ENCODE peak calls at places on chromosomes 1 and 21, in eight cellular contexts. One of them, this sample, is unnamed.

GRCh38 chr1:155250633-155251449 is 4.4 kb downstream of the ENTREP3 start:
- DNase-seq in activated CD4-positive, alpha-beta T cell treated with anti-CD3 and anti-CD28 coated beads, Interleukin-2, amount 10 ng/mL, durations not matched to agents 7 days and 5 days: peak
- DNase-seq in astrocyte of the cerebellum: peak
- DNase-seq in endothelial cell: peak
- DNase-seq in ascending aorta: peak
- DNase-seq in AG09309: no peak
- DNase-seq in transverse colon: peak
- DNase-seq in AG04450: peak
- DNase-seq in this sample: peak

GRCh38 chr21:38244885-38245869 is 11.6 kb upstream of the KCNJ15 start:
- DNase-seq in astrocyte of the cerebellum: peak
- DNase-seq in endothelial cell: no peak
- DNase-seq in activated CD4-positive, alpha-beta T cell treated with anti-CD3 and anti-CD28 coated beads, Interleukin-2, amount 10 ng/mL, durations not matched to agents 7 days and 5 days: peak
- DNase-seq in AG09309: peak
- DNase-seq in ascending aorta: no peak
- DNase-seq in transverse colon: no peak
- DNase-seq in AG04450: peak
- DNase-seq in this sample: peak

GRCh38 chr1:21568006-21568746 is 59.0 kb downstream of the ALPL start:
- DNase-seq in activated CD4-positive, alpha-beta T cell treated with anti-CD3 and anti-CD28 coated beads, Interleukin-2, amount 10 ng/mL, durations not matched to agents 7 days and 5 days: no peak
- DNase-seq in transverse colon: no peak
- DNase-seq in AG09309: no peak
- DNase-seq in AG04450: no peak
- DNase-seq in ascending aorta: no peak
- DNase-seq in astrocyte of the cerebellum: no peak
- DNase-seq in endothelial cell: no peak
- DNase-seq in this sample: no peak

GRCh38 chr1:27284425-27285287 is 37.3 kb upstream of the TMEM222 start:
- DNase-seq in AG04450: peak
- DNase-seq in endothelial cell: peak
- DNase-seq in ascending aorta: peak
- DNase-seq in transverse colon: peak
- DNase-seq in activated CD4-positive, alpha-beta T cell treated with anti-CD3 and anti-CD28 coated beads, Interleukin-2, amount 10 ng/mL, durations not matched to agents 7 days and 5 days: peak
- DNase-seq in astrocyte of the cerebellum: peak
- DNase-seq in AG09309: no peak
- DNase-seq in this sample: peak

GRCh38 chr1:6795661-6796060 is 10.4 kb downstream of the CAMTA1 start:
- DNase-seq in astrocyte of the cerebellum: peak
- DNase-seq in endothelial cell: no peak
- DNase-seq in AG09309: peak
- DNase-seq in transverse colon: no peak
- DNase-seq in ascending aorta: no peak
- DNase-seq in AG04450: peak
- DNase-seq in activated CD4-positive, alpha-beta T cell treated with anti-CD3 and anti-CD28 coated beads, Interleukin-2, amount 10 ng/mL, durations not matched to agents 7 days and 5 days: no peak
- DNase-seq in this sample: no peak

GRCh38 chr1:179021873-179022272 is 3.8 kb upstream of the FAM20B start:
- DNase-seq in transverse colon: no peak
- DNase-seq in ascending aorta: no peak
- DNase-seq in endothelial cell: no peak
- DNase-seq in AG09309: no peak
- DNase-seq in activated CD4-positive, alpha-beta T cell treated with anti-CD3 and anti-CD28 coated beads, Interleukin-2, amount 10 ng/mL, durations not matched to agents 7 days and 5 days: no peak
- DNase-seq in AG04450: no peak
- DNase-seq in astrocyte of the cerebellum: no peak
- DNase-seq in this sample: no peak

GRCh38 chr1:55718758-55719671 is 503.9 kb upstream of the USP24 start:
- DNase-seq in activated CD4-positive, alpha-beta T cell treated with anti-CD3 and anti-CD28 coated beads, Interleukin-2, amount 10 ng/mL, durations not matched to agents 7 days and 5 days: no peak
- DNase-seq in ascending aorta: no peak
- DNase-seq in AG09309: peak
- DNase-seq in transverse colon: peak
- DNase-seq in AG04450: peak
- DNase-seq in astrocyte of the cerebellum: peak
- DNase-seq in endothelial cell: no peak
- DNase-seq in this sample: no peak

GRCh38 chr1:203302894-203303293 is 2.4 kb upstream of the BTG2 start:
- DNase-seq in AG09309: no peak
- DNase-seq in transverse colon: no peak
- DNase-seq in ascending aorta: no peak
- DNase-seq in endothelial cell: no peak
- DNase-seq in AG04450: no peak
- DNase-seq in activated CD4-positive, alpha-beta T cell treated with anti-CD3 and anti-CD28 coated beads, Interleukin-2, amount 10 ng/mL, durations not matched to agents 7 days and 5 days: no peak
- DNase-seq in astrocyte of the cerebellum: no peak
- DNase-seq in this sample: no peak

GRCh38 chr1:109826930-109827349 is 63.2 kb upstream of the EPS8L3 start:
- DNase-seq in activated CD4-positive, alpha-beta T cell treated with anti-CD3 and anti-CD28 coated beads, Interleukin-2, amount 10 ng/mL, durations not matched to agents 7 days and 5 days: no peak
- DNase-seq in endothelial cell: no peak
- DNase-seq in ascending aorta: no peak
- DNase-seq in AG04450: no peak
- DNase-seq in AG09309: no peak
- DNase-seq in transverse colon: no peak
- DNase-seq in astrocyte of the cerebellum: no peak
- DNase-seq in this sample: no peak

GRCh38 chr21:15772654-15773053 is 42.9 kb downstream of the USP25 start:
- DNase-seq in astrocyte of the cerebellum: no peak
- DNase-seq in AG04450: no peak
- DNase-seq in endothelial cell: no peak
- DNase-seq in activated CD4-positive, alpha-beta T cell treated with anti-CD3 and anti-CD28 coated beads, Interleukin-2, amount 10 ng/mL, durations not matched to agents 7 days and 5 days: no peak
- DNase-seq in AG09309: no peak
- DNase-seq in ascending aorta: no peak
- DNase-seq in transverse colon: no peak
- DNase-seq in this sample: no peak

GRCh38 chr1:42930178-42931107 is 28.2 kb downstream of the SLC2A1 start:
- DNase-seq in AG04450: no peak
- DNase-seq in ascending aorta: no peak
- DNase-seq in activated CD4-positive, alpha-beta T cell treated with anti-CD3 and anti-CD28 coated beads, Interleukin-2, amount 10 ng/mL, durations not matched to agents 7 days and 5 days: no peak
- DNase-seq in transverse colon: no peak
- DNase-seq in endothelial cell: no peak
- DNase-seq in AG09309: no peak
- DNase-seq in astrocyte of the cerebellum: no peak
- DNase-seq in this sample: no peak

GRCh38 chr1:30629501-30629900 is 93.9 kb downstream of the MATN1 start:
- DNase-seq in AG09309: no peak
- DNase-seq in transverse colon: no peak
- DNase-seq in activated CD4-positive, alpha-beta T cell treated with anti-CD3 and anti-CD28 coated beads, Interleukin-2, amount 10 ng/mL, durations not matched to agents 7 days and 5 days: no peak
- DNase-seq in ascending aorta: no peak
- DNase-seq in AG04450: no peak
- DNase-seq in endothelial cell: no peak
- DNase-seq in astrocyte of the cerebellum: no peak
- DNase-seq in this sample: no peak

GRCh38 chr1:234918216-234918841 is 210.3 kb downstream of the TOMM20 start:
- DNase-seq in endothelial cell: peak
- DNase-seq in ascending aorta: no peak
- DNase-seq in activated CD4-positive, alpha-beta T cell treated with anti-CD3 and anti-CD28 coated beads, Interleukin-2, amount 10 ng/mL, durations not matched to agents 7 days and 5 days: no peak
- DNase-seq in AG04450: no peak
- DNase-seq in AG09309: no peak
- DNase-seq in transverse colon: peak
- DNase-seq in astrocyte of the cerebellum: peak
- DNase-seq in this sample: no peak

GRCh38 chr21:29238052-29238966 is 60.4 kb upstream of the BACH1 start:
- DNase-seq in astrocyte of the cerebellum: no peak
- DNase-seq in ascending aorta: no peak
- DNase-seq in activated CD4-positive, alpha-beta T cell treated with anti-CD3 and anti-CD28 coated beads, Interleukin-2, amount 10 ng/mL, durations not matched to agents 7 days and 5 days: no peak
- DNase-seq in AG09309: no peak
- DNase-seq in transverse colon: no peak
- DNase-seq in endothelial cell: no peak
- DNase-seq in AG04450: no peak
- DNase-seq in this sample: no peak

GRCh38 chr1:109864063-109864822 is 46.4 kb upstream of the CSF1 start:
- DNase-seq in transverse colon: no peak
- DNase-seq in AG09309: no peak
- DNase-seq in ascending aorta: no peak
- DNase-seq in endothelial cell: no peak
- DNase-seq in astrocyte of the cerebellum: peak
- DNase-seq in AG04450: no peak
- DNase-seq in activated CD4-positive, alpha-beta T cell treated with anti-CD3 and anti-CD28 coated beads, Interleukin-2, amount 10 ng/mL, durations not matched to agents 7 days and 5 days: no peak
- DNase-seq in this sample: peak

GRCh38 chr1:29854700-29855276 is 618.5 kb downstream of the PTPRU start:
- DNase-seq in activated CD4-positive, alpha-beta T cell treated with anti-CD3 and anti-CD28 coated beads, Interleukin-2, amount 10 ng/mL, durations not matched to agents 7 days and 5 days: no peak
- DNase-seq in AG04450: no peak
- DNase-seq in transverse colon: no peak
- DNase-seq in endothelial cell: no peak
- DNase-seq in AG09309: no peak
- DNase-seq in astrocyte of the cerebellum: no peak
- DNase-seq in ascending aorta: no peak
- DNase-seq in this sample: no peak

GRCh38 chr1:54328117-54328636 is 78.0 kb downstream of the SSBP3 start:
- DNase-seq in AG09309: no peak
- DNase-seq in endothelial cell: no peak
- DNase-seq in astrocyte of the cerebellum: no peak
- DNase-seq in activated CD4-positive, alpha-beta T cell treated with anti-CD3 and anti-CD28 coated beads, Interleukin-2, amount 10 ng/mL, durations not matched to agents 7 days and 5 days: no peak
- DNase-seq in transverse colon: no peak
- DNase-seq in AG04450: no peak
- DNase-seq in ascending aorta: no peak
- DNase-seq in this sample: no peak

GRCh38 chr1:204121840-204122555 is 29.8 kb downstream of the ETNK2 start:
- DNase-seq in AG09309: no peak
- DNase-seq in transverse colon: no peak
- DNase-seq in endothelial cell: no peak
- DNase-seq in AG04450: no peak
- DNase-seq in ascending aorta: no peak
- DNase-seq in activated CD4-positive, alpha-beta T cell treated with anti-CD3 and anti-CD28 coated beads, Interleukin-2, amount 10 ng/mL, durations not matched to agents 7 days and 5 days: no peak
- DNase-seq in astrocyte of the cerebellum: no peak
- DNase-seq in this sample: no peak

GRCh38 chr1:210123924-210124589 is 108.5 kb upstream of the SERTAD4 start:
- DNase-seq in activated CD4-positive, alpha-beta T cell treated with anti-CD3 and anti-CD28 coated beads, Interleukin-2, amount 10 ng/mL, durations not matched to agents 7 days and 5 days: no peak
- DNase-seq in transverse colon: no peak
- DNase-seq in endothelial cell: no peak
- DNase-seq in astrocyte of the cerebellum: peak
- DNase-seq in AG09309: peak
- DNase-seq in AG04450: peak
- DNase-seq in ascending aorta: no peak
- DNase-seq in this sample: no peak

GRCh38 chr1:215407575-215407974 is 159.5 kb upstream of the KCTD3 start:
- DNase-seq in astrocyte of the cerebellum: no peak
- DNase-seq in transverse colon: no peak
- DNase-seq in AG04450: peak
- DNase-seq in activated CD4-positive, alpha-beta T cell treated with anti-CD3 and anti-CD28 coated beads, Interleukin-2, amount 10 ng/mL, durations not matched to agents 7 days and 5 days: no peak
- DNase-seq in endothelial cell: no peak
- DNase-seq in AG09309: no peak
- DNase-seq in ascending aorta: no peak
- DNase-seq in this sample: no peak

GRCh38 chr21:45416619-45417018 is 11.7 kb downstream of the COL18A1 start:
- DNase-seq in endothelial cell: no peak
- DNase-seq in AG04450: no peak
- DNase-seq in astrocyte of the cerebellum: no peak
- DNase-seq in transverse colon: no peak
- DNase-seq in AG09309: no peak
- DNase-seq in activated CD4-positive, alpha-beta T cell treated with anti-CD3 and anti-CD28 coated beads, Interleukin-2, amount 10 ng/mL, durations not matched to agents 7 days and 5 days: no peak
- DNase-seq in ascending aorta: no peak
- DNase-seq in this sample: no peak

GRCh38 chr1:236835491-236835890 is 40.4 kb downstream of the MTR start:
- DNase-seq in astrocyte of the cerebellum: no peak
- DNase-seq in activated CD4-positive, alpha-beta T cell treated with anti-CD3 and anti-CD28 coated beads, Interleukin-2, amount 10 ng/mL, durations not matched to agents 7 days and 5 days: no peak
- DNase-seq in transverse colon: no peak
- DNase-seq in ascending aorta: no peak
- DNase-seq in AG04450: no peak
- DNase-seq in endothelial cell: no peak
- DNase-seq in AG09309: no peak
- DNase-seq in this sample: no peak

GRCh38 chr21:42222386-42222785 is 3.4 kb downstream of the ABCG1 start:
- DNase-seq in transverse colon: no peak
- DNase-seq in AG09309: no peak
- DNase-seq in astrocyte of the cerebellum: no peak
- DNase-seq in ascending aorta: no peak
- DNase-seq in AG04450: no peak
- DNase-seq in endothelial cell: no peak
- DNase-seq in activated CD4-positive, alpha-beta T cell treated with anti-CD3 and anti-CD28 coated beads, Interleukin-2, amount 10 ng/mL, durations not matched to agents 7 days and 5 days: no peak
- DNase-seq in this sample: no peak

GRCh38 chr21:22763442-22763841 is 1765.2 kb downstream of the NCAM2 start:
- DNase-seq in ascending aorta: no peak
- DNase-seq in transverse colon: no peak
- DNase-seq in activated CD4-positive, alpha-beta T cell treated with anti-CD3 and anti-CD28 coated beads, Interleukin-2, amount 10 ng/mL, durations not matched to agents 7 days and 5 days: no peak
- DNase-seq in AG09309: no peak
- DNase-seq in AG04450: no peak
- DNase-seq in astrocyte of the cerebellum: no peak
- DNase-seq in endothelial cell: no peak
- DNase-seq in this sample: no peak

GRCh38 chr1:179816196-179816960 is 61.2 kb downstream of the TOR1AIP2 start:
- DNase-seq in transverse colon: no peak
- DNase-seq in AG09309: no peak
- DNase-seq in activated CD4-positive, alpha-beta T cell treated with anti-CD3 and anti-CD28 coated beads, Interleukin-2, amount 10 ng/mL, durations not matched to agents 7 days and 5 days: no peak
- DNase-seq in ascending aorta: no peak
- DNase-seq in astrocyte of the cerebellum: peak
- DNase-seq in endothelial cell: no peak
- DNase-seq in AG04450: no peak
- DNase-seq in this sample: no peak

GRCh38 chr1:80441664-80442063 is 1359.1 kb upstream of the ADGRL2 start:
- DNase-seq in ascending aorta: no peak
- DNase-seq in astrocyte of the cerebellum: no peak
- DNase-seq in endothelial cell: peak
- DNase-seq in AG04450: no peak
- DNase-seq in transverse colon: no peak
- DNase-seq in activated CD4-positive, alpha-beta T cell treated with anti-CD3 and anti-CD28 coated beads, Interleukin-2, amount 10 ng/mL, durations not matched to agents 7 days and 5 days: no peak
- DNase-seq in AG09309: no peak
- DNase-seq in this sample: no peak

GRCh38 chr1:91844862-91845528 is 41.0 kb downstream of the TGFBR3 start:
- DNase-seq in AG09309: peak
- DNase-seq in ascending aorta: no peak
- DNase-seq in AG04450: peak
- DNase-seq in transverse colon: no peak
- DNase-seq in endothelial cell: no peak
- DNase-seq in activated CD4-positive, alpha-beta T cell treated with anti-CD3 and anti-CD28 coated beads, Interleukin-2, amount 10 ng/mL, durations not matched to agents 7 days and 5 days: no peak
- DNase-seq in astrocyte of the cerebellum: peak
- DNase-seq in this sample: no peak

GRCh38 chr1:204471687-204472086 is 22.9 kb downstream of the PIK3C2B start:
- DNase-seq in AG04450: no peak
- DNase-seq in transverse colon: no peak
- DNase-seq in endothelial cell: no peak
- DNase-seq in astrocyte of the cerebellum: no peak
- DNase-seq in AG09309: no peak
- DNase-seq in ascending aorta: no peak
- DNase-seq in activated CD4-positive, alpha-beta T cell treated with anti-CD3 and anti-CD28 coated beads, Interleukin-2, amount 10 ng/mL, durations not matched to agents 7 days and 5 days: no peak
- DNase-seq in this sample: no peak

GRCh38 chr1:37682334-37682987 is 9.9 kb upstream of the CDCA8 start:
- DNase-seq in AG09309: peak
- DNase-seq in astrocyte of the cerebellum: peak
- DNase-seq in transverse colon: peak
- DNase-seq in activated CD4-positive, alpha-beta T cell treated with anti-CD3 and anti-CD28 coated beads, Interleukin-2, amount 10 ng/mL, durations not matched to agents 7 days and 5 days: peak
- DNase-seq in AG04450: peak
- DNase-seq in ascending aorta: no peak
- DNase-seq in endothelial cell: peak
- DNase-seq in this sample: peak

GRCh38 chr21:39208624-39209333 is 25.5 kb upstream of the PSMG1 start:
- DNase-seq in endothelial cell: no peak
- DNase-seq in AG09309: no peak
- DNase-seq in ascending aorta: no peak
- DNase-seq in activated CD4-positive, alpha-beta T cell treated with anti-CD3 and anti-CD28 coated beads, Interleukin-2, amount 10 ng/mL, durations not matched to agents 7 days and 5 days: no peak
- DNase-seq in AG04450: no peak
- DNase-seq in transverse colon: peak
- DNase-seq in astrocyte of the cerebellum: no peak
- DNase-seq in this sample: peak

GRCh38 chr1:5647226-5647625 is 345.0 kb downstream of the NPHP4 start:
- DNase-seq in activated CD4-positive, alpha-beta T cell treated with anti-CD3 and anti-CD28 coated beads, Interleukin-2, amount 10 ng/mL, durations not matched to agents 7 days and 5 days: no peak
- DNase-seq in endothelial cell: no peak
- DNase-seq in transverse colon: no peak
- DNase-seq in AG09309: no peak
- DNase-seq in AG04450: no peak
- DNase-seq in astrocyte of the cerebellum: no peak
- DNase-seq in ascending aorta: no peak
- DNase-seq in this sample: no peak

GRCh38 chr1:220544901-220545303 is 17.0 kb downstream of the MARK1 start:
- DNase-seq in activated CD4-positive, alpha-beta T cell treated with anti-CD3 and anti-CD28 coated beads, Interleukin-2, amount 10 ng/mL, durations not matched to agents 7 days and 5 days: no peak
- DNase-seq in AG09309: no peak
- DNase-seq in endothelial cell: no peak
- DNase-seq in ascending aorta: no peak
- DNase-seq in AG04450: no peak
- DNase-seq in astrocyte of the cerebellum: no peak
- DNase-seq in transverse colon: no peak
- DNase-seq in this sample: no peak

GRCh38 chr21:29613021-29613420 is 314.3 kb downstream of the BACH1 start:
- DNase-seq in ascending aorta: no peak
- DNase-seq in transverse colon: no peak
- DNase-seq in AG04450: no peak
- DNase-seq in AG09309: no peak
- DNase-seq in astrocyte of the cerebellum: peak
- DNase-seq in activated CD4-positive, alpha-beta T cell treated with anti-CD3 and anti-CD28 coated beads, Interleukin-2, amount 10 ng/mL, durations not matched to agents 7 days and 5 days: no peak
- DNase-seq in endothelial cell: no peak
- DNase-seq in this sample: no peak

GRCh38 chr21:17003763-17004373 is 509.0 kb upstream of the CXADR start:
- DNase-seq in AG09309: no peak
- DNase-seq in transverse colon: no peak
- DNase-seq in AG04450: no peak
- DNase-seq in astrocyte of the cerebellum: peak
- DNase-seq in endothelial cell: no peak
- DNase-seq in activated CD4-positive, alpha-beta T cell treated with anti-CD3 and anti-CD28 coated beads, Interleukin-2, amount 10 ng/mL, durations not matched to agents 7 days and 5 days: no peak
- DNase-seq in ascending aorta: no peak
- DNase-seq in this sample: no peak

This sample was measured in CD4-positive, alpha-beta memory T cell.